ENCODE peak calls at places on chromosomes 1 and 21, in ten cellular contexts. One of them, this sample, is unnamed.

GRCh38 chr1:12475158-12475934 is 142.7 kb downstream of the DHRS3 start:
- DNase-seq in tibial artery: no peak
- DNase-seq in colonic mucosa: peak
- DNase-seq in K562: no peak
- DNase-seq in HCT116: no peak
- DNase-seq in ovary: no peak
- DNase-seq in DND-41: no peak
- DNase-seq in CD4-positive, alpha-beta T cell: no peak
- DNase-seq in testis: no peak
- DNase-seq in CD8-positive, alpha-beta memory T cell: no peak
- DNase-seq in this sample: no peak

GRCh38 chr1:84859866-84860265 is 33.1 kb downstream of the LPAR3 start:
- DNase-seq in CD8-positive, alpha-beta memory T cell: no peak
- DNase-seq in tibial artery: no peak
- DNase-seq in testis: no peak
- DNase-seq in K562: no peak
- DNase-seq in DND-41: no peak
- DNase-seq in colonic mucosa: peak
- DNase-seq in ovary: no peak
- DNase-seq in HCT116: no peak
- DNase-seq in CD4-positive, alpha-beta T cell: no peak
- DNase-seq in this sample: no peak

GRCh38 chr1:76583875-76584477 is 283.3 kb upstream of the ST6GALNAC5 start:
- DNase-seq in ovary: no peak
- DNase-seq in CD4-positive, alpha-beta T cell: no peak
- DNase-seq in HCT116: no peak
- DNase-seq in tibial artery: no peak
- DNase-seq in DND-41: no peak
- DNase-seq in colonic mucosa: no peak
- DNase-seq in testis: no peak
- DNase-seq in CD8-positive, alpha-beta memory T cell: no peak
- DNase-seq in K562: no peak
- DNase-seq in this sample: no peak

GRCh38 chr21:33940164-33940563 is 24.6 kb upstream of the ATP5PO start:
- DNase-seq in colonic mucosa: no peak
- DNase-seq in CD8-positive, alpha-beta memory T cell: no peak
- DNase-seq in ovary: no peak
- DNase-seq in CD4-positive, alpha-beta T cell: no peak
- DNase-seq in HCT116: no peak
- DNase-seq in K562: no peak
- DNase-seq in tibial artery: no peak
- DNase-seq in DND-41: no peak
- DNase-seq in testis: no peak
- DNase-seq in this sample: no peak

GRCh38 chr1:150168960-150169565 is 19.3 kb downstream of the PLEKHO1 start:
- DNase-seq in K562: peak
- DNase-seq in DND-41: peak
- DNase-seq in colonic mucosa: peak
- DNase-seq in HCT116: peak
- DNase-seq in CD8-positive, alpha-beta memory T cell: peak
- DNase-seq in ovary: peak
- DNase-seq in CD4-positive, alpha-beta T cell: peak
- DNase-seq in tibial artery: peak
- DNase-seq in testis: peak
- DNase-seq in this sample: peak

GRCh38 chr1:3814065-3814464 is 17.8 kb upstream of the LRRC47 start:
- DNase-seq in colonic mucosa: no peak
- DNase-seq in K562: no peak
- DNase-seq in ovary: no peak
- DNase-seq in tibial artery: peak
- DNase-seq in CD4-positive, alpha-beta T cell: no peak
- DNase-seq in CD8-positive, alpha-beta memory T cell: no peak
- DNase-seq in DND-41: no peak
- DNase-seq in HCT116: no peak
- DNase-seq in testis: no peak
- DNase-seq in this sample: no peak

GRCh38 chr21:25329227-25329626 is 278.1 kb downstream of the MRPL39 start:
- DNase-seq in colonic mucosa: no peak
- DNase-seq in ovary: no peak
- DNase-seq in K562: no peak
- DNase-seq in testis: no peak
- DNase-seq in DND-41: no peak
- DNase-seq in CD4-positive, alpha-beta T cell: no peak
- DNase-seq in HCT116: no peak
- DNase-seq in tibial artery: no peak
- DNase-seq in CD8-positive, alpha-beta memory T cell: no peak
- DNase-seq in this sample: no peak

GRCh38 chr1:168416220-168416619 is 127.6 kb downstream of the XCL2 start:
- DNase-seq in testis: no peak
- DNase-seq in CD4-positive, alpha-beta T cell: no peak
- DNase-seq in K562: no peak
- DNase-seq in tibial artery: no peak
- DNase-seq in HCT116: no peak
- DNase-seq in ovary: no peak
- DNase-seq in CD8-positive, alpha-beta memory T cell: no peak
- DNase-seq in DND-41: no peak
- DNase-seq in colonic mucosa: no peak
- DNase-seq in this sample: no peak

GRCh38 chr1:184866991-184867788 is 107.1 kb downstream of the NIBAN1 start:
- DNase-seq in testis: no peak
- DNase-seq in CD8-positive, alpha-beta memory T cell: peak
- DNase-seq in HCT116: no peak
- DNase-seq in tibial artery: no peak
- DNase-seq in CD4-positive, alpha-beta T cell: peak
- DNase-seq in DND-41: no peak
- DNase-seq in K562: no peak
- DNase-seq in ovary: no peak
- DNase-seq in colonic mucosa: no peak
- DNase-seq in this sample: peak

GRCh38 chr1:117210831-117211261 is at the start of gene VTCN1:
- DNase-seq in tibial artery: no peak
- DNase-seq in DND-41: no peak
- DNase-seq in HCT116: peak
- DNase-seq in ovary: no peak
- DNase-seq in colonic mucosa: no peak
- DNase-seq in CD4-positive, alpha-beta T cell: no peak
- DNase-seq in K562: no peak
- DNase-seq in CD8-positive, alpha-beta memory T cell: no peak
- DNase-seq in testis: no peak
- DNase-seq in this sample: no peak

GRCh38 chr1:231045318-231045717 is 5.3 kb upstream of the FAM89A start:
- DNase-seq in K562: no peak
- DNase-seq in testis: no peak
- DNase-seq in DND-41: no peak
- DNase-seq in CD8-positive, alpha-beta memory T cell: no peak
- DNase-seq in colonic mucosa: no peak
- DNase-seq in ovary: no peak
- DNase-seq in CD4-positive, alpha-beta T cell: no peak
- DNase-seq in HCT116: no peak
- DNase-seq in tibial artery: no peak
- DNase-seq in this sample: no peak

GRCh38 chr1:248670003-248670402 is 14.7 kb upstream of the OR2T27 start:
- DNase-seq in K562: no peak
- DNase-seq in CD8-positive, alpha-beta memory T cell: no peak
- DNase-seq in CD4-positive, alpha-beta T cell: no peak
- DNase-seq in testis: no peak
- DNase-seq in DND-41: no peak
- DNase-seq in ovary: no peak
- DNase-seq in HCT116: peak
- DNase-seq in colonic mucosa: no peak
- DNase-seq in tibial artery: no peak
- DNase-seq in this sample: no peak

GRCh38 chr1:101388904-101389546 is 152.2 kb downstream of the S1PR1 start:
- DNase-seq in tibial artery: no peak
- DNase-seq in colonic mucosa: no peak
- DNase-seq in DND-41: peak
- DNase-seq in CD4-positive, alpha-beta T cell: no peak
- DNase-seq in K562: no peak
- DNase-seq in CD8-positive, alpha-beta memory T cell: no peak
- DNase-seq in HCT116: no peak
- DNase-seq in ovary: no peak
- DNase-seq in testis: no peak
- DNase-seq in this sample: no peak

DNA sequence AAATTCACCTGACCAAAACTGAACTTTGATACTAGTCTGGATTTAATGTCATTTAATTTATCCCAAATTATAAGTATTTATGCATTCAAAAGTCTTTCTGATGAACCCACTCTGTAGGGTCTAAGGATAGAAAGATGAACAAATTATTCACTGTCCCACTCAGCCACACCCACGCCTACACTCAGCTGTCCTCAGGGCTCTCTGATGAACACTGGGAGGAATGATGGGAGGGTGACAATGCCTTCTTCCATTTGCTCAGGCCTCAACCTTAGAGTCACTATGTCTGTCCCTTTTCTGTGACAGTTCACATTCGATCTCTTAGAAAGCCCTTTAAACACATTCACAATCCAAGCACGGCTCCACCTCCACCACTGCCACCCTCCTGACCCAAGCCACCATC is 41.8 kb downstream of the KCNJ6 start:
- DNase-seq in K562: no peak
- DNase-seq in tibial artery: no peak
- DNase-seq in testis: no peak
- DNase-seq in CD8-positive, alpha-beta memory T cell: no peak
- DNase-seq in colonic mucosa: no peak
- DNase-seq in ovary: no peak
- DNase-seq in DND-41: no peak
- DNase-seq in HCT116: no peak
- DNase-seq in CD4-positive, alpha-beta T cell: no peak
- DNase-seq in this sample: no peak
- H3K27ac ChIP-seq in K562: no peak
- H3K27ac ChIP-seq in tibial artery: no peak
- H3K27ac ChIP-seq in testis: no peak
- H3K27ac ChIP-seq in CD8-positive, alpha-beta memory T cell: no peak
- H3K27ac ChIP-seq in colonic mucosa: no peak
- H3K27ac ChIP-seq in ovary: no peak
- H3K27ac ChIP-seq in DND-41: no peak
- H3K27ac ChIP-seq in HCT116: no peak
- H3K27ac ChIP-seq in CD4-positive, alpha-beta T cell: no peak
- H3K27ac ChIP-seq in this sample: no peak

DNA sequence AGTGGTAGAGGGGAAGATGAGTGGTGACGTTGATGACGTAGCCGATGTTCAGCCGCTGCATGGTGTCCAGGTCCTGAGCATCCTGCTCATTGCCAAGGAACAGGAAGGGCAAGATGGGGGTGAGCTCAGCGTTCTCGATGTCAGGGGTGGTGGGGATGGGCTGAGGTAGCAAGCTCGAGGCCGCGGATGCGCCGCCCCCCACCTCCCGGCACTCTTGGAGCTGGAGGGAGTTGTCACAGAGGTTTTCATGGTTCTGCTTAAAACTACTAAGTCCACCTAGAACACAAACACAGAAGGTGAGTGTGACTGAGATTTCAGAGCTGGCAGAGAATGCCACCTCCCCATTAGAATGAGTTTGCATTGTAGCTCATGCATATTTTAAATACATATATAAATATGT is 35.7 kb downstream of the DUSP10 start:
- DNase-seq in CD8-positive, alpha-beta memory T cell: no peak
- DNase-seq in testis: no peak
- DNase-seq in DND-41: no peak
- DNase-seq in ovary: no peak
- DNase-seq in CD4-positive, alpha-beta T cell: no peak
- DNase-seq in K562: no peak
- DNase-seq in HCT116: no peak
- DNase-seq in tibial artery: no peak
- DNase-seq in colonic mucosa: no peak
- DNase-seq in this sample: no peak
- H3K27ac ChIP-seq in CD8-positive, alpha-beta memory T cell: no peak
- H3K27ac ChIP-seq in testis: no peak
- H3K27ac ChIP-seq in DND-41: no peak
- H3K27ac ChIP-seq in ovary: no peak
- H3K27ac ChIP-seq in CD4-positive, alpha-beta T cell: no peak
- H3K27ac ChIP-seq in K562: no peak
- H3K27ac ChIP-seq in HCT116: no peak
- H3K27ac ChIP-seq in tibial artery: no peak
- H3K27ac ChIP-seq in colonic mucosa: no peak
- H3K27ac ChIP-seq in this sample: no peak

DNA sequence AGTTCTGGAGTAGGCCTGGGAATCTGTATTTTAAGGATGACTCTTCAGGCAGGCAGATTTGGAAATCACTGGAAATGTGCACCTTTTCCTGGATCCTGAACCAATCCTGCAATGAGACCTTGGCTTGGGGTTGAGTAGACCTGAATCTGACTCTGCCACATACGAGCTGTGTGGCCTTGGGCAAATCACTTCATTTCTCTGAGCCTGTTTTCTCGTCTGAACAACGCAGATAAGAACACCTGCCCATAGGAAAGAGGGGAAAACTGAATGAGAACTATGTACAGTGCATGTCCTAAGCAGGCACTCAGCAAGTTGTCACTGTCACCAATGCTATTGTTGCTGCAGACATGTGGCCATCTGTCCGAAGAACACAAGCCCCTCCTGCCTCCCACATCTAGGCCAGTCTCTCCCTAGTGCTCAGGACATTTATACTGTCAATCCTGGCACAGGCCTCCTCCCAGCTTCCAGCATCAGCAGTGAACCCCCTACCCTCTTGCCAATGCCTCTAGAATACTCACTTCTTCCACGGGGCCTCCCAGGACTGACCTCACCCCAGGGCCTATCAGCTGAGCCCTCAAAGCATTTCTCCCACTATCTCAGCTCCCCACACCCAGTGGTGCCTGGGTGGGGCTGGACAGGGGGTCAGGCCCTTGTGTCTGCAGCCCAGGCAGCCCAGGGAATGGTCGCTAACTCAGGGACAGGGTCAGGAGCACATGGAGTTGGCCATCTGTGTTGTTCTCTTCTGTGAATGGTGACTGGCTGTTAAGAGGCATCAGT is 88.8 kb upstream of the ZBTB40 start:
- DNase-seq in DND-41: no peak
- DNase-seq in tibial artery: no peak
- DNase-seq in ovary: no peak
- DNase-seq in HCT116: no peak
- DNase-seq in testis: no peak
- DNase-seq in CD8-positive, alpha-beta memory T cell: no peak
- DNase-seq in colonic mucosa: no peak
- DNase-seq in CD4-positive, alpha-beta T cell: no peak
- DNase-seq in K562: peak
- DNase-seq in this sample: no peak
- H3K27ac ChIP-seq in DND-41: no peak
- H3K27ac ChIP-seq in tibial artery: no peak
- H3K27ac ChIP-seq in ovary: no peak
- H3K27ac ChIP-seq in HCT116: no peak
- H3K27ac ChIP-seq in testis: no peak
- H3K27ac ChIP-seq in CD8-positive, alpha-beta memory T cell: no peak
- H3K27ac ChIP-seq in colonic mucosa: no peak
- H3K27ac ChIP-seq in CD4-positive, alpha-beta T cell: no peak
- H3K27ac ChIP-seq in K562: no peak
- H3K27ac ChIP-seq in this sample: no peak

DNA sequence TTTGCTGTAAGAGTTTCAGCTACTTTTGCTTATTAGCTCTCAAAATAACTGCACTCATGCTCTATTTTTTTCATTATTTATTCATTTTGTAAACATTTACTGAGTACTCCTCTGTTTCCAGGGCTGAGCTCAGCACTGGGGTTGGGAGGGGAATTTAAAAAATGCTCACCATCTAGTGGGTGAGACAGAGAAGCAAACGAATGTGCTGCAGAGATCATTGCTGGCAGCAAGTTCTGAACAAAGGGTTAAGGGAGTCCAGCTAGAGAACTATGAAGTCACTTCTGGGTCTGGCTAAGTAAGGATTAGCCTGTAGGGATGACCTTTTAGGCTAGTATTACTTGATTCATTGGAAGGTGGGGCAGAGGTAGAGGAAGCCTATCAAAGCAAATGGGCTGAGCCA is 99.1 kb upstream of the ZNF644 start:
- DNase-seq in testis: no peak
- DNase-seq in HCT116: no peak
- DNase-seq in ovary: no peak
- DNase-seq in CD4-positive, alpha-beta T cell: no peak
- DNase-seq in colonic mucosa: no peak
- DNase-seq in tibial artery: no peak
- DNase-seq in CD8-positive, alpha-beta memory T cell: no peak
- DNase-seq in DND-41: no peak
- DNase-seq in K562: no peak
- DNase-seq in this sample: no peak
- H3K27ac ChIP-seq in testis: no peak
- H3K27ac ChIP-seq in HCT116: no peak
- H3K27ac ChIP-seq in ovary: no peak
- H3K27ac ChIP-seq in CD4-positive, alpha-beta T cell: no peak
- H3K27ac ChIP-seq in colonic mucosa: no peak
- H3K27ac ChIP-seq in tibial artery: no peak
- H3K27ac ChIP-seq in CD8-positive, alpha-beta memory T cell: no peak
- H3K27ac ChIP-seq in DND-41: no peak
- H3K27ac ChIP-seq in K562: no peak
- H3K27ac ChIP-seq in this sample: no peak